ENCODE peak calls at places on chromosomes 5 and 9, in eight cellular contexts. X, I, A, Q, R, N, L and C are unnamed samples.

GRCh38 chr9:76401580-76402354 is 7.5 kb upstream of the RFK start:
- DNase-seq in A (peak; percentile 67), R (no peak), X (no peak), L (peak; percentile 91), N (no peak), I (peak; percentile 33), Q (no peak), C (no peak)

GRCh38 chr9:114029311-114030170 is 48.6 kb downstream of the AMBP start:
- DNase-seq in Q (peak; percentile 30), L (no peak), N (no peak), R (no peak), A (no peak), I (no peak), X (no peak), C (no peak)

GRCh38 chr5:76954383-76954763 is 1.5 kb downstream of the CRHBP start:
- DNase-seq in I (no peak), R (no peak), Q (no peak), A (no peak), X (no peak), L (no peak), N (peak; percentile 25), C (no peak)

GRCh38 chr9:126907058-126907457 is 7.5 kb upstream of the RALGPS1 start:
- DNase-seq in R (no peak), I (no peak), A (no peak), X (no peak), Q (no peak), N (no peak), L (no peak), C (no peak)

GRCh38 chr5:161546463-161547301 is at the start of gene GABRB2:
- DNase-seq in A (no peak), Q (peak; percentile 65), R (peak; percentile 11), N (peak; percentile 65), L (peak; percentile 16), X (peak; percentile 24), I (peak; percentile 25), C (no peak)

GRCh38 chr9:34500623-34501267 is 22.0 kb downstream of the ENHO start:
- DNase-seq in I (peak; percentile 43), A (peak; percentile 19), Q (peak; percentile 91), L (peak; percentile 18), R (peak; percentile 64), X (no peak), N (peak; percentile 79), C (peak; percentile 29)

GRCh38 chr5:159704160-159704559 is 212.1 kb upstream of the ADRA1B start:
- DNase-seq in R (no peak), L (no peak), A (peak; percentile 10), X (no peak), Q (no peak), N (no peak), I (no peak), C (no peak)

GRCh38 chr5:14444988-14445387 is 136.6 kb upstream of the OTULINL start:
- DNase-seq in A (peak; percentile 66), Q (no peak), R (no peak), N (no peak), X (no peak), L (no peak), I (no peak), C (no peak)

GRCh38 chr9:13351768-13352386 is 72.4 kb upstream of the MPDZ start:
- DNase-seq in R (peak; percentile 12), I (peak; percentile 56), Q (no peak), L (peak; percentile 23), X (no peak), A (peak; percentile 65), N (peak; percentile 24), C (peak; percentile 7)

GRCh38 chr5:38434981-38435710 is 121.3 kb downstream of the LIFR start:
- DNase-seq in I (no peak), R (no peak), X (no peak), N (no peak), L (no peak), A (peak; percentile 48), Q (no peak), C (no peak)

GRCh38 chr5:34658023-34658422 is 1.9 kb downstream of the RAI14 start:
- DNase-seq in L (peak; percentile 10), A (peak; percentile 66), I (peak; percentile 34), X (no peak), R (no peak), Q (no peak), N (peak; percentile 51), C (no peak)

GRCh38 chr5:157143127-157143959 is 678 bp upstream of the MED7 start:
- DNase-seq in I (peak; percentile 40), X (no peak), A (peak; percentile 6), L (no peak), Q (no peak), N (peak; percentile 64), R (peak; percentile 77), C (no peak)

GRCh38 chr5:60810438-60811085 is 33.5 kb downstream of the ELOVL7 start:
- DNase-seq in I (peak; percentile 85), A (no peak), X (no peak), R (no peak), Q (no peak), L (peak; percentile 61), N (no peak), C (no peak)

GRCh38 chr5:111120911-111121310 is 28.8 kb downstream of the WDR36 start:
- DNase-seq in N (no peak), R (no peak), L (no peak), X (no peak), I (no peak), A (no peak), Q (no peak), C (no peak)

GRCh38 chr9:121440265-121440664 is 59.4 kb downstream of the GGTA1 start:
- DNase-seq in L (peak; percentile 39), X (no peak), N (peak; percentile 33), I (peak; percentile 49), Q (no peak), A (peak; percentile 54), R (peak; percentile 53), C (peak; percentile 7)

GRCh38 chr9:84294551-84294950 is 46.0 kb downstream of the SLC28A3 start:
- DNase-seq in L (no peak), R (no peak), N (no peak), X (no peak), I (peak; percentile 5), Q (no peak), A (no peak), C (no peak)

GRCh38 chr5:83711982-83712601 is 8.6 kb downstream of the HAPLN1 start:
- DNase-seq in A (peak; percentile 35), N (peak; percentile 39), I (peak; percentile 59), X (no peak), R (peak; percentile 41), Q (peak; percentile 64), L (peak; percentile 56), C (no peak)

GRCh38 chr5:15450473-15450872 is 49.5 kb upstream of the FBXL7 start:
- DNase-seq in L (no peak), Q (no peak), A (no peak), X (no peak), N (no peak), R (no peak), I (no peak), C (no peak)
- TF ChIP-seq RAD21 in L (no peak), Q (no peak), A (no peak), X (no peak), N (no peak), R (no peak), I (no peak), C (no peak)

DNA sequence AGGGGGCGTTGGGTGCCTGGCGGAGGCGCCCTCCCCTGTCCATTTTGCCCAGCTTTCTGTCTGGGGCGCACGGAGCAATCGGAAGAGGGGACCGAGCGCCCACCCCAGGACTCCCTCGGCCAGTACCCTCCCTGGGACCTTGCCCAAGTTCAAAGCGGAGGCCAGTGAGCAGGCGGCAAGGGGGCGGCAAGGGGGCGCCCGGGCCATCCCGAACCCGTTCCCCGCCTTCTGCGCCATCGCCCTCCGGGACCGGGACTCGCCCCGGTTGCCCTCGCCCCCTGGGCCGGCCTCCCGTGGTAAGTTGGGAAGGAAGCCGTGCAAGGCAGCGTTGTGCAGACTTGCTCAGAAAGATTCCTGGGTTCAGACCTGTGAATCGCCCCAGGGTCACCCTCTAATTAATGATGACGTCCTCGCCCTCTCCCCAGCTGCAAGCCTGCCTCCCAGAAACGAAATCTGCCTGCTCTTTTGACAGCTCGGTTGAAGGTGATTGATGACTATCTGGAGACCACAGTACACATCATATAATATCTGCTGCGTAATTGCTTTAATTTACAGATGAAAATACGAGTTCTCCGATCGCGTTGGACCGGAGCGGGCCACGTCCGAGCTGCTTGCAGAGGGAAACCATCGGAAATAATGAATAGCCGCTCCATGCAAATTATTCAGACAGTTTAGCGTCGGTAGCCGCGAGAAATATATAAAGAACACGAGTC is 1.4 kb upstream of the IRX4 start:
- DNase-seq in L (no peak), Q (no peak), X (no peak), R (no peak), A (no peak), I (no peak), N (no peak), C (no peak)
- TF ChIP-seq RAD21 in L (no peak), Q (no peak), X (no peak), R (no peak), A (no peak), I (no peak), N (no peak), C (no peak)

DNA sequence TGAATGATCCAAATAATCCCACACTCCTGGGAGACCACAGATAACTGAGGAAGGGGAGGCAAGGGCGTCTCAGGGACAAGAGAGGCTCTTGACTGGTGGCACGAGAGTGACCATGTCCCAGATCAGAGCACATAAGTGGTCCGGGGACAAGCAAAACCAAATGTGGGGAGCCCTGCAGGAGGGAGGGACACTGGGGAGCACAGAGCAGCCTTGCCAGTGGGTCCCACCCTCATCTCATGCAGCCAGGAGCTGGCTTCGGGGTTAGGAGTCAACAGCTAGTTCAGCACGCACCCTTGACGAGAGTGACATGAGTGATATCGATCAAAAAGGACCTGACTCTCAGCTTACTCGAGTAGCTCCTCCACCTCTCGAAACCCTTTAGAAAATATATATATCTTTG is 16.5 kb upstream of the UBE2QL1 start:
- DNase-seq in X (no peak), I (no peak), R (no peak), A (no peak), L (no peak), N (no peak), Q (no peak), C (no peak)
- TF ChIP-seq RAD21 in X (no peak), I (no peak), R (no peak), A (no peak), L (no peak), N (no peak), Q (no peak), C (no peak)

DNA sequence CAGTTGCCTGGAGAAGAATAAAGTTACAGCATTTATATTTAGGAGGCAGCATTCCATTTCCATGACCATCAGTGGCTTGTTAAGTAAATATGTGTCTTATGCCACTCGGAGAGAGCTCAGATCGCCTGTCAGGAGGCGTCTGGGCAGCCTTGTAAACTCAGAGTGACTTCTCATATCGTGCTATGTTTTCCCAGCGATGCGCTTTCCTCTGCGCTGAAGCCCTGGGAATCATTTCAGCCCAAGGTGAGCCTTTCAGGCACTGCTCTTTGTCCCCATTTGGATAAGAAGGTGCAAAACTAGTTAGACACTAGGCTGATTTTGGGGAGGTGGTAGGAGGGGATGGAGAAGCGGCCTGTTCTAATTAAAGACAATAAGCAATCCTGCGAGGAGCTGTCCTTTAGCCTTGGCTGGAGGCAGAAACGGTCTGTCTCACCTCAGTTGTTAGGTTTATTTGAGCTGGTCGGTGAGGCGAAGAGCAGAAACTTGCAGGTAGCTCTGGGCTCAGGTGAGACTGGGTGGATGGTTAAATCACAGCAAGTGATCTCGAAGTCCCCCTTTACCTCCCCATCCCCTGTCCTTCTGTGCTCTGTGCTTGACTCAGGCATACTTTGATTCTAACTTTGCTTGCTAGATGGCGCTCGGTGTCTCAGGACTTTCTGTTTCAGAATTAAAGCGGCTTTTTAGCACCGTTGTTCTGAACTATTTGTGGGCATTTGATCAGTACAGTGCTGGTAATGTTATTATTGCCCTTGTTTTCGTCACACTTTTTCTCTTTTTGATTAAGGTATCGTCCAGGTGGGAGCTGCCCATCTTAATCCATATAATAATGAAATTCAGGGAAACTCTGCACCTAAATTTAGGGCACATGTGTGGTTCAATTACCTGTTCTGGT is 24.6 kb downstream of the NR2F1 start:
- DNase-seq in X (no peak), I (peak; percentile 57), R (no peak), N (peak; percentile 64), Q (peak; percentile 76), L (peak; percentile 44), A (peak; percentile 89), C (no peak)
- TF ChIP-seq RAD21 in X (peak; percentile 83), I (peak; percentile 75), R (peak; percentile 57), N (peak; percentile 85), Q (peak; percentile 81), L (peak; percentile 28), A (peak; percentile 69), C (peak; percentile 77)